ENCODE peak calls at places on chromosome 14, in six cellular contexts. One of them, this sample, is unnamed.

GRCh38 chr14:78764240-78764639 is 594.1 kb downstream of the NRXN3 start:
- DNase-seq in H1: no peak
- DNase-seq in mesendoderm: peak; percentile 88
- DNase-seq in IMR-90: peak; percentile 1
- DNase-seq in mesenchymal stem cell: no peak
- DNase-seq in trophoblast cell: peak; percentile 22
- DNase-seq in this sample: no peak

GRCh38 chr14:62002636-62003035 is 240.4 kb downstream of the SNAPC1 start:
- DNase-seq in H1: no peak
- DNase-seq in mesendoderm: no peak
- DNase-seq in IMR-90: peak; percentile 55
- DNase-seq in mesenchymal stem cell: peak; percentile 6
- DNase-seq in trophoblast cell: no peak
- DNase-seq in this sample: no peak

GRCh38 chr14:65349100-65349499 is 63.4 kb upstream of the FUT8 start:
- DNase-seq in H1: no peak
- DNase-seq in mesendoderm: no peak
- DNase-seq in IMR-90: no peak
- DNase-seq in mesenchymal stem cell: peak; percentile 60
- DNase-seq in trophoblast cell: no peak
- DNase-seq in this sample: no peak

GRCh38 chr14:98940693-98941437 is 331.1 kb downstream of the BCL11B start:
- DNase-seq in H1: no peak
- DNase-seq in mesendoderm: no peak
- DNase-seq in IMR-90: no peak
- DNase-seq in mesenchymal stem cell: no peak
- DNase-seq in trophoblast cell: no peak
- DNase-seq in this sample: no peak

GRCh38 chr14:28756896-28757570 is 9.6 kb upstream of the FOXG1 start:
- DNase-seq in H1: no peak
- DNase-seq in mesendoderm: peak; percentile 74
- DNase-seq in IMR-90: peak; percentile 54
- DNase-seq in mesenchymal stem cell: peak; percentile 51
- DNase-seq in trophoblast cell: peak; percentile 24
- DNase-seq in this sample: no peak

GRCh38 chr14:92204792-92205191 is 83.0 kb downstream of the CPSF2 start:
- DNase-seq in H1: no peak
- DNase-seq in mesendoderm: no peak
- DNase-seq in IMR-90: no peak
- DNase-seq in mesenchymal stem cell: no peak
- DNase-seq in trophoblast cell: no peak
- DNase-seq in this sample: no peak

GRCh38 chr14:36518031-36518585 is 1.9 kb downstream of the NKX2-1 start:
- DNase-seq in H1: no peak
- DNase-seq in mesendoderm: peak; percentile 4
- DNase-seq in IMR-90: no peak
- DNase-seq in mesenchymal stem cell: no peak
- DNase-seq in trophoblast cell: no peak
- DNase-seq in this sample: no peak

GRCh38 chr14:33949051-33950037 is 1.5 kb downstream of the EGLN3 start:
- DNase-seq in H1: no peak
- DNase-seq in mesendoderm: peak; percentile 45
- DNase-seq in IMR-90: no peak
- DNase-seq in mesenchymal stem cell: peak; percentile 2
- DNase-seq in trophoblast cell: no peak
- DNase-seq in this sample: no peak

GRCh38 chr14:43003845-43004244 is 1397.2 kb downstream of the LRFN5 start:
- DNase-seq in H1: no peak
- DNase-seq in mesendoderm: peak; percentile 43
- DNase-seq in IMR-90: peak; percentile 1
- DNase-seq in mesenchymal stem cell: no peak
- DNase-seq in trophoblast cell: no peak
- DNase-seq in this sample: no peak

GRCh38 chr14:88321692-88322504 is 1.2 kb downstream of the KCNK10 start:
- DNase-seq in H1: no peak
- DNase-seq in mesendoderm: peak; percentile 12
- DNase-seq in IMR-90: no peak
- DNase-seq in mesenchymal stem cell: no peak
- DNase-seq in trophoblast cell: no peak
- DNase-seq in this sample: no peak

GRCh38 chr14:31543969-31544799 is 17.0 kb upstream of the NUBPL start:
- DNase-seq in H1: no peak
- DNase-seq in mesendoderm: peak; percentile 27
- DNase-seq in IMR-90: peak; percentile 23
- DNase-seq in mesenchymal stem cell: peak; percentile 14
- DNase-seq in trophoblast cell: no peak
- DNase-seq in this sample: no peak

GRCh38 chr14:104240426-104241157 is 102.2 kb downstream of the KIF26A start:
- DNase-seq in H1: no peak
- DNase-seq in mesendoderm: peak; percentile 15
- DNase-seq in IMR-90: no peak
- DNase-seq in mesenchymal stem cell: no peak
- DNase-seq in trophoblast cell: no peak
- DNase-seq in this sample: no peak

GRCh38 chr14:91350813-91351507 is 66.7 kb downstream of the CCDC88C start:
- DNase-seq in H1: no peak
- DNase-seq in mesendoderm: no peak
- DNase-seq in IMR-90: no peak
- DNase-seq in mesenchymal stem cell: no peak
- DNase-seq in trophoblast cell: no peak
- DNase-seq in this sample: no peak

GRCh38 chr14:21106506-21107359 is 5.9 kb downstream of the TMEM253 start:
- DNase-seq in H1: peak; percentile 70
- DNase-seq in mesendoderm: peak; percentile 89
- DNase-seq in IMR-90: peak; percentile 68
- DNase-seq in mesenchymal stem cell: peak; percentile 78
- DNase-seq in trophoblast cell: peak; percentile 84
- DNase-seq in this sample: no peak

GRCh38 chr14:89519000-89519399 is 102.0 kb upstream of the FOXN3 start:
- DNase-seq in H1: no peak
- DNase-seq in mesendoderm: no peak
- DNase-seq in IMR-90: peak; percentile 96
- DNase-seq in mesenchymal stem cell: no peak
- DNase-seq in trophoblast cell: no peak
- DNase-seq in this sample: no peak

GRCh38 chr14:105086833-105087307 is 21.6 kb upstream of the GPR132 start:
- DNase-seq in H1: peak; percentile 56
- DNase-seq in mesendoderm: peak; percentile 90
- DNase-seq in IMR-90: peak; percentile 71
- DNase-seq in mesenchymal stem cell: peak; percentile 73
- DNase-seq in trophoblast cell: peak; percentile 95
- DNase-seq in this sample: peak; percentile 67

GRCh38 chr14:75067212-75067611 is 2.2 kb upstream of the ZC2HC1C start:
- DNase-seq in H1: no peak
- DNase-seq in mesendoderm: no peak
- DNase-seq in IMR-90: no peak
- DNase-seq in mesenchymal stem cell: no peak
- DNase-seq in trophoblast cell: no peak
- DNase-seq in this sample: no peak

GRCh38 chr14:75070383-75070782 is 942 bp downstream of the ZC2HC1C start:
- DNase-seq in H1: no peak
- DNase-seq in mesendoderm: no peak
- DNase-seq in IMR-90: no peak
- DNase-seq in mesenchymal stem cell: no peak
- DNase-seq in trophoblast cell: no peak
- DNase-seq in this sample: no peak

GRCh38 chr14:75069811-75070145 is 337 bp downstream of the ZC2HC1C start:
- DNase-seq in H1: no peak
- DNase-seq in mesendoderm: no peak
- DNase-seq in IMR-90: no peak
- DNase-seq in mesenchymal stem cell: no peak
- DNase-seq in trophoblast cell: no peak
- DNase-seq in this sample: no peak

GRCh38 chr14:75069021-75069810 is at the start of gene ZC2HC1C:
- DNase-seq in H1: peak; percentile 83
- DNase-seq in mesendoderm: peak; percentile 95
- DNase-seq in IMR-90: peak; percentile 75
- DNase-seq in mesenchymal stem cell: peak; percentile 92
- DNase-seq in trophoblast cell: peak; percentile 95
- DNase-seq in this sample: peak; percentile 85

DNA sequence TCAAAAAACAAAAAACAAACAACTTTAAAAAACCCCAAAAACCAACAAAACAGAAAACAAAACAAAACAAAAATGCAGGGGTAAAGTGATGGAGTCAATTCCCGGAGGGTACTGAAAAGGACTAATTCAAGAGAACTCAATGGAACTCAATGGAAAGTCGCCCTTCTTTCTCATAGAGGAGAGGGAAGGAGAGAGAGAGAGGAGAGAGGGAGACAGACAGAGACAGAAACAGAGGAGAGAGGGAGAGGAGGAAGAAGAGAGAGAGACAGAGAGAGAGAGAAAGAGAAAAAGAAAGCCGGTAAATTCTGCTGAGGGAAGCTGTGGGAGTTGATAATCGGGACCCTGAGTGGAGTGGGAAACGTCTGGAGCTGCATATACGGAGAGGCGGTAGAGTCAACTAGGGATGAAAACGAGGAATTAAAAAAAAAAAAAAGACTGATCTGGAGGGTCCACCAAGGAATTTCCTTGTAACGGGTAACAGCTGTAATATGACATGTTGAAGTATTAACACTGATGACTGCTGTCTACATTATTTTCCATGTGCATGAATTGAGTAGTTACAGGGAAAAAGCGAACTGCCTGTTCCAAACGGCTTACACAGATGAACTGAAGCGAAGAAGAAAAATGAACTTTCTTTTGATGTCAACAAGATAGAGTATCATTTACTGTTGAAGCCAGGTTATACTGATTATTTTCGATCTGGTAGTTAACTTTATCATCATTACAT is 984 bp upstream of the ZC2HC1C start:
- DNase-seq in H1: no peak
- DNase-seq in mesendoderm: peak; percentile 33
- DNase-seq in IMR-90: no peak
- DNase-seq in mesenchymal stem cell: no peak
- DNase-seq in trophoblast cell: no peak
- DNase-seq in this sample: no peak
- H2BK120ac ChIP-seq in H1: no peak overlapping the region
- H2BK120ac ChIP-seq in mesendoderm: peak overlapping the region; percentile 64
- H2BK120ac ChIP-seq in IMR-90: peak overlapping the region; percentile 55
- H2BK120ac ChIP-seq in mesenchymal stem cell: no peak overlapping the region
- H2BK120ac ChIP-seq in trophoblast cell: no peak overlapping the region
- H2BK120ac ChIP-seq in this sample: no peak overlapping the region

GRCh38 chr14:95577067-95577800 is 42.4 kb downstream of the GLRX5 start:
- DNase-seq in H1: no peak
- DNase-seq in mesendoderm: no peak
- DNase-seq in IMR-90: no peak
- DNase-seq in mesenchymal stem cell: no peak
- DNase-seq in trophoblast cell: no peak
- DNase-seq in this sample: no peak

GRCh38 chr14:95573313-95573712 is 38.5 kb downstream of the GLRX5 start:
- DNase-seq in H1: no peak
- DNase-seq in mesendoderm: no peak
- DNase-seq in IMR-90: no peak
- DNase-seq in mesenchymal stem cell: no peak
- DNase-seq in trophoblast cell: no peak
- DNase-seq in this sample: no peak

GRCh38 chr14:95577875-95578274 is 43.0 kb downstream of the GLRX5 start:
- DNase-seq in H1: no peak
- DNase-seq in mesendoderm: no peak
- DNase-seq in IMR-90: no peak
- DNase-seq in mesenchymal stem cell: no peak
- DNase-seq in trophoblast cell: no peak
- DNase-seq in this sample: no peak

GRCh38 chr14:95575820-95576473 is 41.1 kb downstream of the GLRX5 start:
- DNase-seq in H1: no peak
- DNase-seq in mesendoderm: peak; percentile 88
- DNase-seq in IMR-90: no peak
- DNase-seq in mesenchymal stem cell: no peak
- DNase-seq in trophoblast cell: no peak
- DNase-seq in this sample: no peak
- H3K4ac ChIP-seq in H1: no peak overlapping the region
- H3K4ac ChIP-seq in mesendoderm: no peak overlapping the region
- H3K4ac ChIP-seq in IMR-90: no peak overlapping the region
- H3K4ac ChIP-seq in mesenchymal stem cell: no peak overlapping the region
- H3K4ac ChIP-seq in trophoblast cell: no peak overlapping the region
- H3K4ac ChIP-seq in this sample: no peak overlapping the region

DNA sequence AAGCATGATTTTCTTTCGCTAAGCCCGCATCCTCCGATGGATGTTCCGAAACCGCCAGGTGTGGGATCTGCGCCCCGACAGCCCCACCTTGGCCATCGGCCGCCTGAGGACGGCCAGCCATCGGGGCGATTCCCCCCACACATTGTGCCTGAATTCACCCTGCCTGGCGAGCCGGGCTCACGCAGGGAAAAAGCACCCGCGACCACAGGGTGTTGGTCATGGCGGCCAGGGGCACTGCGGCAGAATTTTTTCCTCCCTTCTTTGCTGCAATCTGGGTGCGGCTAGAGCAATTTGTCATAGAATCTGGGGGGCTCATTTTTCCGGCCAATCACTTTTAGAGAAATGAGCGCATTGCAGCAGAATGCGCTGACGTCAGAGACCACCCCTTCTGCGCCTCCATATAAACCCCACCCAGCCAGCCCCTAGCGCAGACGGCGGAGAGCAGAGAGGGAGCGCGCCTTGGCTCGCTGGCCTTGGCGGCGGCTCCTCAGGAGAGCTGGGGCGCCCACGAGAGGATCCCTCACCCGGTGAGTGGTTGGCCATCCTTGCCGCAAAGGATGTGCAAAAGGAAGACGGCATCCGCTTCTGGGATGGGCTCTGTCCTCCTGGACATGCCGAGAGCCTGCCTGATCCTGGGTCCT is at the start of gene MEG3:
- DNase-seq in H1: no peak
- DNase-seq in mesendoderm: no peak
- DNase-seq in IMR-90: peak; percentile 82
- DNase-seq in mesenchymal stem cell: no peak
- DNase-seq in trophoblast cell: no peak
- DNase-seq in this sample: no peak
- H3K4me3 ChIP-seq in H1: no peak within 1 kb of the TSS
- H3K4me3 ChIP-seq in mesendoderm: no peak within 1 kb of the TSS
- H3K4me3 ChIP-seq in IMR-90: peak within 1 kb of the TSS; percentile 81
- H3K4me3 ChIP-seq in mesenchymal stem cell: no peak within 1 kb of the TSS
- H3K4me3 ChIP-seq in trophoblast cell: no peak within 1 kb of the TSS
- H3K4me3 ChIP-seq in this sample: no peak within 1 kb of the TSS

DNA sequence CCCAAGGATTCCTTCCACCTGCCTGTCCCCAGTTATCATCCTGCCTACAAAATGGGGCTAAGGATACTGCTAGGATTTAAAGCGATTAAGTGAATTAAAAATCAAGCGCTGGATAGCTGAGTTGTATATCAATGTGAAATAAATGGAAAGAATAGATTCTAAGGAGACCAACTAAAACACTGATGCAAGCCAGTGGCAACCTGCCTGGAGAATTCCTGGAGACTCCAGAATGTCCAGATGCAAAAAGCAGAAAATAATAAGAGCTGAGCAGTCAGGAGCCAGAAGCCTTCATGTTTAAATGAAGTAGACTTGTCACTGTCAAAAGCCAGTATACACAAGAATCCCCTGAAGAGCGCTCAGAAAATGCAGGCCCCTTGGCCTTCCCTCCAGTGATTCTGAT is 183.7 kb downstream of the DPF3 start:
- DNase-seq in H1: no peak
- DNase-seq in mesendoderm: no peak
- DNase-seq in IMR-90: peak; percentile 60
- DNase-seq in mesenchymal stem cell: no peak
- DNase-seq in trophoblast cell: no peak
- DNase-seq in this sample: no peak
- H2BK120ac ChIP-seq in H1: no peak overlapping the region
- H2BK120ac ChIP-seq in mesendoderm: no peak overlapping the region
- H2BK120ac ChIP-seq in IMR-90: peak overlapping the region; percentile 13
- H2BK120ac ChIP-seq in mesenchymal stem cell: no peak overlapping the region
- H2BK120ac ChIP-seq in trophoblast cell: no peak overlapping the region
- H2BK120ac ChIP-seq in this sample: no peak overlapping the region

GRCh38 chr14:52950898-52951729 is at the start of gene FERMT2:
- DNase-seq in H1: no peak
- DNase-seq in mesendoderm: peak; percentile 94
- DNase-seq in IMR-90: peak; percentile 82
- DNase-seq in mesenchymal stem cell: peak; percentile 90
- DNase-seq in trophoblast cell: peak; percentile 91
- DNase-seq in this sample: peak; percentile 90
- H3K4ac ChIP-seq in H1: peak within 1 kb of the TSS; percentile 24
- H3K4ac ChIP-seq in mesendoderm: peak within 1 kb of the TSS; percentile 99
- H3K4ac ChIP-seq in IMR-90: peak within 1 kb of the TSS; percentile 99
- H3K4ac ChIP-seq in mesenchymal stem cell: peak within 1 kb of the TSS; percentile 98
- H3K4ac ChIP-seq in trophoblast cell: peak within 1 kb of the TSS; percentile 99
- H3K4ac ChIP-seq in this sample: peak within 1 kb of the TSS; percentile 46